ENCODE peak calls at places on chromosomes 11 and 22, in ten cellular contexts. I is sigmoid colon, Y is SK-N-SH, O is ovary, G is transverse colon, P is tibial nerve, N is H1, W is stomach, J is K562, B is esophagus muscularis mucosa. C is an unnamed sample.

GRCh38 chr11:27705873-27706820 is 5.9 kb upstream of the BDNF start:
- DNase-seq in I (no peak), Y (peak), O (no peak), G (no peak), P (no peak), N (no peak), W (no peak), J (peak), B (no peak), C (peak)

GRCh38 chr11:102111787-102112653 is 1.8 kb downstream of the YAP1 start:
- DNase-seq in I (peak), Y (no peak), O (no peak), G (peak), P (peak), N (no peak), W (peak), J (no peak), B (no peak), C (peak)

GRCh38 chr11:118740892-118741291 is 50.1 kb downstream of the DDX6 start:
- DNase-seq in I (no peak), Y (no peak), O (no peak), G (no peak), P (no peak), N (no peak), W (no peak), J (no peak), B (no peak), C (no peak)

GRCh38 chr11:18775492-18776292 is 15.9 kb downstream of the PTPN5 start:
- DNase-seq in I (no peak), Y (peak), O (no peak), G (peak), P (peak), N (peak), W (peak), J (peak), B (no peak), C (peak)

GRCh38 chr11:46296520-46297448 is 19.3 kb downstream of the CREB3L1 start:
- DNase-seq in I (peak), Y (peak), O (peak), G (no peak), P (no peak), N (peak), W (no peak), J (peak), B (no peak), C (no peak)

GRCh38 chr11:19853016-19853415 is 140.4 kb downstream of the NAV2 start:
- DNase-seq in I (no peak), Y (no peak), O (no peak), G (no peak), P (no peak), N (no peak), W (no peak), J (no peak), B (no peak), C (no peak)

GRCh38 chr11:843818-844692 is 1.4 kb downstream of the TSPAN4 start:
- DNase-seq in I (peak), Y (no peak), O (peak), G (peak), P (peak), N (peak), W (peak), J (peak), B (peak), C (peak)

GRCh38 chr22:48889887-48890692 is 937.6 kb downstream of the BRD1 start:
- DNase-seq in I (peak), Y (no peak), O (peak), G (no peak), P (no peak), N (no peak), W (no peak), J (no peak), B (no peak), C (no peak)

GRCh38 chr11:107563702-107564101 is 1.8 kb downstream of the ALKBH8 start:
- DNase-seq in I (no peak), Y (peak), O (no peak), G (peak), P (no peak), N (no peak), W (no peak), J (peak), B (no peak), C (peak)
- TF ChIP-seq EP300 in I (no peak), Y (no peak), O (no peak), G (no peak), P (no peak), N (no peak), W (no peak), J (no peak), B (no peak), C (no peak)

GRCh38 chr11:78416285-78417174 is 1.1 kb downstream of the GAB2 start:
- DNase-seq in I (peak), Y (peak), O (peak), G (peak), P (peak), N (peak), W (peak), J (peak), B (peak), C (peak)

GRCh38 chr11:78417175-78417887 is at the start of gene GAB2:
- DNase-seq in I (no peak), Y (no peak), O (no peak), G (peak), P (no peak), N (peak), W (peak), J (no peak), B (no peak), C (no peak)

GRCh38 chr11:78417888-78418583 is 416 bp upstream of the GAB2 start:
- DNase-seq in I (peak), Y (peak), O (peak), G (peak), P (peak), N (peak), W (peak), J (peak), B (no peak), C (peak)

GRCh38 chr11:78415338-78415737 is 2.3 kb downstream of the GAB2 start:
- DNase-seq in I (no peak), Y (no peak), O (no peak), G (no peak), P (no peak), N (no peak), W (no peak), J (no peak), B (no peak), C (no peak)

DNA sequence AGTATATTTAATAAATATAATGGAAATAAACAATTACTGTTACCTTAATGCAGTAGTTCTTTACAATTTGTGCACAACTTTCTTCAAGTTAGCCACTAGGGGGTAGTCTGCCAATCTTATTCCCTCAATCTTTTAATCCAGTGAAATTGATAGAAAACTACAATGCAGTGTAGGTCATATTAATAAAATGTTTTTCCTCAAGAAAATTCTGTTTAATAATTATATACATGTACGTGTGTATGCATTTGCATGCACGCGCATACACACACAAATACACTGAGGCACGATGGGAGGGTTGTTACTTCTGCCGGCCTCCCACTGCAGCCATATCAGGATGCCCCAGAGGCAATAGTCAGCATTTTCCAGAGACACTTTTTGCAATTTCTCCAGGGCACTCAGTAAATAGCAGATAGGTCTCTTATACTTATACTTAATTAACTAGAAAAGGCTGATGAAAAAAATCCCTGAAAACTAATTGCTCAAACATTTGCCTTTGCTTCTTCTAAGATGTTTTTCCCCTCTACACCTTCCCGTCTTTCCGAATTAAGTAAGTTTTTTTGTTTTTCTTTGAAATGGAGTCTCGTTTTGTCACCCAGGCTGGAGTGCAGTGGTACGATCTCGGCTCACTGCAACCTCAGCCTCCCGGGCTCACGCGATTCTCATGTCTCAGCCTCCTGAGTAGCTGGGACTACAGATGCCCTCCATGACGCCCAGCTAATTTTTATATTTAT is 3.1 kb downstream of the GAB2 start:
- DNase-seq in I (no peak), Y (peak), O (no peak), G (no peak), P (no peak), N (no peak), W (no peak), J (peak), B (no peak), C (peak)
- TF ChIP-seq EP300 in I (no peak), Y (no peak), O (no peak), G (no peak), P (no peak), N (no peak), W (no peak), J (peak), B (no peak), C (no peak)

DNA sequence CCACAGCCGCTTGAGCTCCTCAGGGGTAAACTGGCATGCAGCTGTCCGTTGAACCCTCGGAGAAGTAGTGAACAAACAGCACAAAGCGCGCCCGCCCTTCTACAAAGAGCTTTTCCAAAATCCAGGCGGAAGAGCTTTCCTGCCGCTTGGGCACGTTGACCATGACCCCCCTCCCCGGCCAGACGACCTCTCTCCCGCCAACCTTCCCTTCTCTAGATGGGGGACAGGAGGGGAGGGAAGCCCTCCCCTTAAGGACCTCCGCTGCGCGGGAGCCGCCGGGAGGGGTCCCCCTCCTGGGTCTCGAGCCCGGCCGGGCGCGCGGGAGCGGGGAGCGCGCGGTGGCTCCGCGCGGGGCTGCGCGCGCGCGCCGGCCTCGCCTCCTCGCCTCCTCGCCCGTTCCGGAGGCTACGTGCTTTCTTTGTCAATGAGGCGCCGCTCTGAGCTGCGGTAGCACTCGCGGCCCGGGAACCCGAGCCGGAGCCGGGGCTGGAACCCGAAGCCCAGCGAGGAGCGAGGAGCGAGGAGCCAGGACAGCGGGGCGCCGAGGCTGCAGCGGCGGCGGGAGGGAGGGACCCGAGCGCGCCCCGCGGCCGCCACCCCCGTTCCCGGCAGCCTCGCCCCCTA is 118.6 kb downstream of the HIPK3 start:
- DNase-seq in I (no peak), Y (peak), O (peak), G (no peak), P (no peak), N (peak), W (no peak), J (no peak), B (no peak), C (peak)
- TF ChIP-seq EP300 in I (no peak), Y (no peak), O (no peak), G (no peak), P (no peak), N (no peak), W (no peak), J (no peak), B (no peak), C (no peak)

DNA sequence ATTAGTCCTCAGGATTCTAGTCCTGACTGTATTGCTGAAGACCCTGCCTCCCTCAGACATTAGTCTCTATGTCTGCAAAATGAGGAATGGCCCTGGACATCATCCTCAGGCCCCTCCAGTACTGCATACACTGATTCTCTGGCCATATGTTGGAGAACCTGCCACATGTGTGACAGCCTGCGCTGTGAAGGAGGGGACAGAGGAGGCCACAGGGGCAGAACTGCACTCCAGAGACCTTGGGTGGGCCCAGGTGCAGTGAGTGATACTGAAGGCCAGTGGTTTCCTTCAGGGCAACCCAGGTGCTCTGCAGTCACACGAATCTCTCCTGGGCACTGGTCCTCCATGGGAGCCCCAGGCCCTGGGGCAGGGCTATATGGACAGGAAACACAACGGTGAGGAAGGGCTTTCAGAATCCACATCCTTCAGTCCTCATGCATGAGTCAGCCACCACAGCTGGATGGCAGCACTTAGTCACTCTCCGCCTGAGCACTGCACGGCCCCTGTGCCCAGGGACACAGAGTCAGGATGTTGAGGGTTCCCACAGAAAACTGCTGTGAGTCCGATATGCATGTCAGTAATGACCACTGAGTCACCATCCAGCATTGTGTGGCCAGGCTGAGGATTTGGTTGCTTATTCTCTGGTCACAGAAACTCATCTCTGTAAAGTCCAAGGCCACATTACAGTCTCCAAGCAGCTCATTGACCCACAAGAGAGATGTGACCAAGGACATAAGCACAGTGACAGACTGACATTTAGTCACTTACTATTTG is 39.7 kb downstream of the ME3 start:
- DNase-seq in I (peak), Y (peak), O (no peak), G (no peak), P (no peak), N (no peak), W (no peak), J (no peak), B (no peak), C (peak)
- TF ChIP-seq EP300 in I (no peak), Y (peak), O (no peak), G (no peak), P (no peak), N (no peak), W (no peak), J (no peak), B (no peak), C (no peak)

GRCh38 chr11:2277933-2278523 is 7.6 kb upstream of the ASCL2 start:
- DNase-seq in I (peak), Y (no peak), O (no peak), G (no peak), P (no peak), N (peak), W (no peak), J (no peak), B (peak), C (no peak)
- TF ChIP-seq EP300 in I (no peak), Y (no peak), O (no peak), G (no peak), P (no peak), N (no peak), W (no peak), J (no peak), B (no peak), C (no peak)

GRCh38 chr11:111361874-111362273 is 17.2 kb downstream of the POU2AF1 start:
- DNase-seq in I (no peak), Y (no peak), O (no peak), G (peak), P (no peak), N (no peak), W (peak), J (no peak), B (peak), C (no peak)
- TF ChIP-seq EP300 in I (no peak), Y (no peak), O (no peak), G (no peak), P (no peak), N (no peak), W (no peak), J (no peak), B (no peak), C (no peak)